ENCODE peak calls at places on chromosomes 6 and 20, in five cellular contexts. P, S, O, K and U are unnamed samples.

GRCh38 chr20:11905460-11906150 is 12.1 kb upstream of the BTBD3 start:
- DNase-seq in P (no peak), S (peak; percentile 44), O (no peak), K (no peak), U (no peak)

GRCh38 chr20:19880256-19881079 is 122.4 kb downstream of the RIN2 start:
- DNase-seq in P (no peak), S (peak; percentile 46), O (no peak), K (no peak), U (no peak)

GRCh38 chr20:51036827-51037229 is 13.9 kb upstream of the KCNG1 start:
- DNase-seq in P (no peak), S (peak; percentile 23), O (no peak), K (no peak), U (no peak)

GRCh38 chr6:34358389-34358906 is 34.0 kb downstream of the NUDT3 start:
- DNase-seq in P (no peak), S (peak; percentile 56), O (no peak), K (no peak), U (no peak)

GRCh38 chr20:1894471-1894950 is 696 bp upstream of the SIRPA start:
- DNase-seq in P (peak; percentile 69), S (peak; percentile 64), O (no peak), K (no peak), U (peak; percentile 17)

GRCh38 chr20:6766433-6766832 is 1.1 kb upstream of the BMP2 start:
- DNase-seq in P (no peak), S (no peak), O (no peak), K (no peak), U (no peak)

GRCh38 chr20:10861086-10861485 is 187.3 kb upstream of the JAG1 start:
- DNase-seq in P (no peak), S (peak; percentile 54), O (no peak), K (no peak), U (no peak)

GRCh38 chr6:108673602-108674001 is 112.9 kb downstream of the FOXO3 start:
- DNase-seq in P (no peak), S (no peak), O (no peak), K (no peak), U (no peak)

GRCh38 chr6:25346064-25346463 is 66.9 kb downstream of the CARMIL1 start:
- DNase-seq in P (no peak), S (no peak), O (peak; percentile 30), K (no peak), U (no peak)